ENCODE peak calls at places on chromosomes 5 and 9, in five cellular contexts. D, E, N, U and I are unnamed samples.

GRCh38 chr9:83274787-83275186 is 211.8 kb upstream of the RASEF start:
- DNase-seq in D (no peak), E (no peak), N (no peak), U (no peak), I (no peak)

GRCh38 chr5:74648835-74649286 is 8.3 kb upstream of the ENC1 start:
- DNase-seq in D (peak; percentile 52), E (peak; percentile 69), N (no peak), U (no peak), I (peak; percentile 64)

GRCh38 chr9:120716483-120716882 is 2.2 kb upstream of the MEGF9 start:
- DNase-seq in D (no peak), E (no peak), N (no peak), U (no peak), I (no peak)

GRCh38 chr5:110376281-110376916 is 350.1 kb downstream of the TMEM232 start:
- DNase-seq in D (no peak), E (peak; percentile 66), N (no peak), U (no peak), I (no peak)

GRCh38 chr5:38536968-38537367 is 19.5 kb downstream of the LIFR start:
- DNase-seq in D (no peak), E (no peak), N (no peak), U (no peak), I (no peak)

GRCh38 chr5:2111569-2112105 is 228.9 kb upstream of the IRX4 start:
- DNase-seq in D (no peak), E (no peak), N (no peak), U (no peak), I (no peak)

GRCh38 chr5:17918373-17919104 is 284.3 kb downstream of the TAF11L14 start:
- DNase-seq in D (no peak), E (no peak), N (no peak), U (no peak), I (no peak)

GRCh38 chr9:135514342-135515082 is 6.7 kb upstream of the LCN1 start:
- DNase-seq in D (no peak), E (no peak), N (no peak), U (no peak), I (no peak)

GRCh38 chr9:128323786-128324185 is 1.1 kb downstream of the COQ4 start:
- DNase-seq in D (no peak), E (no peak), N (no peak), U (no peak), I (no peak)

GRCh38 chr5:112758676-112759075 is 21.0 kb downstream of the APC start:
- DNase-seq in D (no peak), E (no peak), N (no peak), U (no peak), I (no peak)

GRCh38 chr9:110125207-110125751 is 82.7 kb downstream of the C9orf152 start:
- DNase-seq in D (no peak), E (peak; percentile 94), N (peak; percentile 70), U (peak; percentile 83), I (no peak)

GRCh38 chr9:136058152-136058483 is 37.0 kb downstream of the NACC2 start:
- DNase-seq in D (no peak), E (no peak), N (no peak), U (no peak), I (no peak)

GRCh38 chr5:60727032-60727431 is 27.1 kb upstream of the DEPDC1B start:
- DNase-seq in D (no peak), E (peak; percentile 10), N (no peak), U (no peak), I (no peak)

GRCh38 chr9:131035548-131035947 is 26.6 kb downstream of the LAMC3 start:
- DNase-seq in D (no peak), E (no peak), N (no peak), U (no peak), I (no peak)